ENCODE peak calls at places on chromosomes 5 and 9, in six cellular contexts. L, R, K, J, U and S are unnamed samples. For H3K9me3, the result is how much of the 10 kb centered on the place peaks cover.

GRCh38 chr5:94375801-94376200 is 242.6 kb downstream of the KIAA0825 start:
- DNase-seq in L (no peak), R (no peak), K (no peak), J (no peak), U (no peak), S (no peak)

GRCh38 chr9:104682642-104683041 is 11.7 kb upstream of the OR13D1 start:
- DNase-seq in L (peak), R (no peak), K (no peak), J (no peak), U (peak), S (no peak)

GRCh38 chr9:16030513-16031185 is 477.8 kb downstream of the CCDC171 start:
- DNase-seq in L (peak), R (no peak), K (no peak), J (no peak), U (peak), S (no peak)

GRCh38 chr5:174343826-174344225 is 298.3 kb downstream of the NSG2 start:
- DNase-seq in L (no peak), R (no peak), K (no peak), J (no peak), U (no peak), S (no peak)

GRCh38 chr9:137697832-137698231 is 79.0 kb downstream of the EHMT1 start:
- DNase-seq in L (no peak), R (no peak), K (no peak), J (no peak), U (no peak), S (no peak)

GRCh38 chr5:135452366-135453030 is 347 bp upstream of the TIFAB start:
- DNase-seq in L (no peak), R (no peak), K (no peak), J (no peak), U (no peak), S (no peak)

GRCh38 chr5:44085083-44085482 is 304.1 kb downstream of the FGF10 start:
- DNase-seq in L (no peak), R (no peak), K (no peak), J (no peak), U (no peak), S (no peak)

GRCh38 chr9:136659861-136660784 is 2.6 kb upstream of the EGFL7 start:
- DNase-seq in L (no peak), R (peak), K (no peak), J (no peak), U (no peak), S (no peak)

GRCh38 chr9:81320909-81321482 is 368.4 kb downstream of the TLE1 start:
- DNase-seq in L (no peak), R (no peak), K (no peak), J (no peak), U (no peak), S (no peak)

GRCh38 chr5:88545348-88545747 is 276.7 kb upstream of the TMEM161B start:
- DNase-seq in L (no peak), R (no peak), K (no peak), J (no peak), U (no peak), S (no peak)

GRCh38 chr9:4862506-4863250 is 69.9 kb downstream of the RCL1 start:
- DNase-seq in L (no peak), R (no peak), K (no peak), J (no peak), U (no peak), S (no peak)

GRCh38 chr9:26975728-26976707 is 19.8 kb downstream of the IFT74 start:
- DNase-seq in L (no peak), R (no peak), K (no peak), J (no peak), U (peak), S (no peak)

GRCh38 chr9:110183208-110184145 is 24.5 kb downstream of the C9orf152 start:
- DNase-seq in L (peak), R (no peak), K (peak), J (peak), U (peak), S (no peak)

GRCh38 chr5:72355706-72356299 is 35.6 kb downstream of the PTCD2 start:
- DNase-seq in L (no peak), R (no peak), K (no peak), J (no peak), U (peak), S (no peak)

GRCh38 chr5:17794829-17795228 is 160.6 kb downstream of the TAF11L14 start:
- DNase-seq in L (no peak), R (no peak), K (no peak), J (no peak), U (no peak), S (no peak)

GRCh38 chr5:17802256-17802655 is 168.0 kb downstream of the TAF11L14 start:
- DNase-seq in L (no peak), R (no peak), K (no peak), J (no peak), U (no peak), S (no peak)

GRCh38 chr5:17794201-17794600 is 159.9 kb downstream of the TAF11L14 start:
- DNase-seq in L (no peak), R (no peak), K (no peak), J (no peak), U (no peak), S (no peak)

GRCh38 chr5:17799521-17799920 is 165.3 kb downstream of the TAF11L14 start:
- DNase-seq in L (no peak), R (no peak), K (no peak), J (no peak), U (no peak), S (no peak)

GRCh38 chr5:17796757-17797398 is 162.6 kb downstream of the TAF11L14 start:
- DNase-seq in L (no peak), R (no peak), K (no peak), J (no peak), U (peak), S (no peak)
- H3K9me3 ChIP-seq in L (under half), R (under half), K (under half), J (under half), U (under half), S (under half)

GRCh38 chr5:115685480-115685879 is 59.6 kb upstream of the TMED7 start:
- DNase-seq in L (no peak), R (no peak), K (no peak), J (no peak), U (no peak), S (no peak)

GRCh38 chr5:115685966-115686691 is 60.3 kb upstream of the TMED7 start:
- DNase-seq in L (no peak), R (no peak), K (no peak), J (no peak), U (no peak), S (no peak)

GRCh38 chr5:115686692-115687054 is 60.8 kb upstream of the TMED7 start:
- DNase-seq in L (no peak), R (no peak), K (no peak), J (no peak), U (no peak), S (no peak)
- H3K4me3 ChIP-seq in L (no peak), R (no peak), K (no peak), J (no peak), U (no peak), S (no peak)

GRCh38 chr9:9855503-9856078 is 757.2 kb downstream of the PTPRD start:
- DNase-seq in L (no peak), R (peak), K (no peak), J (no peak), U (no peak), S (no peak)
- H3K27ac ChIP-seq in L (no peak), R (no peak), K (no peak), J (no peak), U (no peak), S (no peak)

GRCh38 chr5:141427783-141428426 is 2.4 kb upstream of the PCDHGA12 start:
- DNase-seq in L (no peak), R (no peak), K (no peak), J (no peak), U (no peak), S (no peak)
- H3K9me3 ChIP-seq in L (under half), R (half or more), K (under half), J (under half), U (half or more), S (under half)

GRCh38 chr5:149409268-149409948 is 30.3 kb upstream of the IL17B start:
- DNase-seq in L (no peak), R (peak), K (no peak), J (no peak), U (no peak), S (no peak)

GRCh38 chr5:149411738-149412519 is 32.8 kb upstream of the IL17B start:
- DNase-seq in L (no peak), R (peak), K (no peak), J (no peak), U (no peak), S (no peak)

GRCh38 chr5:149412783-149413476 is 33.8 kb upstream of the IL17B start:
- DNase-seq in L (no peak), R (peak), K (no peak), J (no peak), U (no peak), S (no peak)

GRCh38 chr5:149410071-149410470 is 31.0 kb upstream of the IL17B start:
- DNase-seq in L (no peak), R (peak), K (no peak), J (no peak), U (no peak), S (no peak)

GRCh38 chr5:149410721-149411432 is 31.8 kb upstream of the IL17B start:
- DNase-seq in L (no peak), R (peak), K (no peak), J (no peak), U (no peak), S (no peak)
- H3K4me3 ChIP-seq in L (no peak), R (peak), K (no peak), J (no peak), U (no peak), S (no peak)

DNA sequence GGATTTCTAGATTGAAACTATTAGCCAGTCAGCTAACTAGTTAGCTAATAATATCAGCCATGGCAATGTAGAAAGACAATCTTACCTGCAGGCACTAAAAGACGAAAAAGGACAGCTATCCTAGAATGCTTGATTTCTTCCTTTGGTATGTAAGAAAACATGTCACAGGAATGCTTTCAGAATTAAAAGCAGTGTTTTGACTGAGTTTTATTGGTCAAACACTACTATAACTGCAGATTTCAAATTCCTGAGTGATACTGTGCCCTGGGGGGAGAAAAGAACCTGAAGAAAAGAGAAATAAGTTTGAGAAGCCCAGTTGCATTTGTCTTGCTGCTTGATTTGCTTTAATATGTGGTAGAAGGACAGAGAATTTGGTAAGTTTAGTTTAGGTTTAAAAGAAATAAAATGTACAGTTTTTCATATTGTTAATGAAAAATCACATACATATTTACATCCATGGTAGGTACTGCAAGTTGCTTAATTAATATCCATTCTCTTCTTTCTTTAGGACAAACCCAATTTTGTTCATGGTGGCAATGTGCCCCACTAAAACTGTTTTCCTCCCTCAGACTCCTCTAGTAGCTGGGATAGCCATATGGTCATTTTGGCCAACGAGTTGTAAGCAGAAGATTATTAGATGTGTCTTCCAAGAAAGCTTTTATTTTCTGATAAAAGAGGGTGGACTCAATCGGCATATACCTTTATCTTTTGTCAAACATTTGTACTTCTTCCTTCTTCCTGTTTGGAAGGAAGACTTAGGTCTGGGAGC is 4.3 kb upstream of the FAM169A start:
- DNase-seq in L (no peak), R (no peak), K (no peak), J (no peak), U (no peak), S (no peak)
- H3K27ac ChIP-seq in L (no peak), R (no peak), K (no peak), J (no peak), U (no peak), S (no peak)

GRCh38 chr5:178986326-178986960 is 8.7 kb downstream of the GRM6 start:
- DNase-seq in L (no peak), R (no peak), K (no peak), J (no peak), U (no peak), S (no peak)

GRCh38 chr5:178982941-178983340 is 12.2 kb downstream of the GRM6 start:
- DNase-seq in L (no peak), R (no peak), K (no peak), J (no peak), U (no peak), S (no peak)

GRCh38 chr5:178983728-178984127 is 11.4 kb downstream of the GRM6 start:
- DNase-seq in L (no peak), R (no peak), K (no peak), J (no peak), U (no peak), S (no peak)

GRCh38 chr5:178981381-178981780 is 13.7 kb downstream of the GRM6 start:
- DNase-seq in L (no peak), R (no peak), K (no peak), J (no peak), U (no peak), S (no peak)

GRCh38 chr5:178984145-178985072 is 10.7 kb downstream of the GRM6 start:
- DNase-seq in L (no peak), R (no peak), K (no peak), J (no peak), U (no peak), S (no peak)
- H3K9me3 ChIP-seq in L (under half), R (under half), K (under half), J (under half), U (under half), S (under half)

GRCh38 chr5:173310861-173311515 is 17.2 kb downstream of the STC2 start:
- DNase-seq in L (no peak), R (no peak), K (no peak), J (no peak), U (no peak), S (no peak)

GRCh38 chr5:173314166-173314952 is 13.9 kb downstream of the STC2 start:
- DNase-seq in L (no peak), R (no peak), K (no peak), J (no peak), U (no peak), S (no peak)

GRCh38 chr5:173313311-173313710 is 14.9 kb downstream of the STC2 start:
- DNase-seq in L (no peak), R (no peak), K (no peak), J (no peak), U (no peak), S (no peak)

GRCh38 chr5:173311818-173312585 is 16.2 kb downstream of the STC2 start:
- DNase-seq in L (no peak), R (no peak), K (no peak), J (no peak), U (no peak), S (no peak)

GRCh38 chr5:173312821-173313220 is 15.4 kb downstream of the STC2 start:
- DNase-seq in L (no peak), R (no peak), K (no peak), J (no peak), U (no peak), S (no peak)
- H3K4me3 ChIP-seq in L (no peak), R (no peak), K (no peak), J (no peak), U (no peak), S (no peak)